ENCODE peak calls at places on chromosome 19, in nine cellular contexts. O is H9, H is astrocyte, Q is mesendoderm, B is neural progenitor cell, F is GM23248, U is IMR-90, E is PC-3, R is colonic mucosa. W is an unnamed sample. For H3K4me1, the result is how much of the 10 kb centered on the place peaks cover.

GRCh38 chr19:38162094-38162493 is 61.9 kb downstream of the DPF1 start:
- DNase-seq in E (no peak), Q (no peak), H (peak), F (no peak), B (no peak), R (no peak), O (no peak), U (no peak), W (no peak)

GRCh38 chr19:42197375-42197817 is 20.1 kb downstream of the DEDD2 start:
- DNase-seq in H (no peak), R (no peak), O (peak), E (no peak), F (no peak), Q (no peak), U (no peak), B (no peak), W (peak)

GRCh38 chr19:33416307-33417215 is 43.1 kb downstream of the CEBPG start:
- DNase-seq in E (peak), H (peak), O (peak), Q (peak), B (peak), R (peak), U (peak), F (peak), W (peak)

GRCh38 chr19:1084024-1084868 is 10.9 kb downstream of the POLR2E start:
- DNase-seq in Q (no peak), H (no peak), U (no peak), O (no peak), E (no peak), R (no peak), F (no peak), B (no peak), W (peak)

GRCh38 chr19:30626567-30626966 is 254.4 kb downstream of the ZNF536 start:
- DNase-seq in Q (no peak), U (no peak), H (no peak), F (no peak), R (no peak), E (no peak), O (no peak), B (no peak), W (no peak)

GRCh38 chr19:47445937-47446402 is 25.7 kb downstream of the SLC8A2 start:
- DNase-seq in E (peak), H (no peak), B (peak), Q (no peak), R (peak), U (no peak), F (peak), O (peak), W (peak)

GRCh38 chr19:47644743-47645499 is 36.0 kb downstream of the BICRA start:
- DNase-seq in Q (no peak), F (no peak), B (no peak), H (peak), O (no peak), U (no peak), R (no peak), E (no peak), W (peak)

GRCh38 chr19:12946092-12946845 is 607 bp downstream of the RAD23A start:
- DNase-seq in O (peak), E (peak), U (peak), B (peak), H (peak), F (peak), R (peak), Q (peak), W (peak)

GRCh38 chr19:33394006-33394722 is 20.7 kb downstream of the CEBPG start:
- DNase-seq in R (no peak), H (peak), U (peak), B (no peak), O (no peak), F (peak), Q (no peak), E (peak), W (peak)

GRCh38 chr19:41999071-41999877 is 5.2 kb upstream of the ATP1A3 start:
- DNase-seq in B (peak), E (no peak), Q (peak), F (peak), O (peak), R (no peak), U (no peak), H (no peak), W (no peak)

GRCh38 chr19:3547301-3547731 is 8.3 kb downstream of the TEKTIP1 start:
- DNase-seq in B (peak), F (peak), R (no peak), U (no peak), E (peak), Q (peak), O (no peak), H (no peak), W (no peak)

GRCh38 chr19:30865481-30865880 is 483.8 kb downstream of the TSHZ3 start:
- DNase-seq in F (no peak), H (no peak), U (no peak), O (no peak), Q (no peak), E (no peak), B (no peak), R (no peak), W (no peak)

DNA sequence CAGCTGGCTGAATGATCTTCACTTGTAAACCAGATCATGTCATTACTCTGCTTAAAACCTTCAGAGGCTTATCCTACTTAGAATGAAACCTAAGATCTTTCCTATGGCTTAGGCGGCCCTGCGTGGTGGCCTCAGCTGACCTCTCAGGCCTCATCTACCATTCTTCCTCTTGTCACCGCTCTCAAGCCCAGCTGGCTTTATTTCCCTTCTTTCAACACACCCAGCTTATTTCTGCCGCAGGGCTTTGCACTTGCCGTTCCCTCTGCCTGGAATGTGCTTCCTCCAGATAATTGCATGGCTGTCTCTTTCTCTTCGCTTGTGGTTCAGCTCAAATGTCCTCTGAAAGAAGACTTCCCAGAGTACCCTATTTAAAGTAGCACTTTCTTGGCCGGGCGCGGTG is 3.6 kb upstream of the ASF1B start:
- DNase-seq in E (no peak), U (no peak), H (no peak), B (peak), Q (no peak), O (no peak), F (no peak), R (no peak), W (no peak)
- H3K9ac ChIP-seq in E (no peak), U (no peak), H (no peak), B (no peak), Q (no peak), O (no peak), F (no peak), R (no peak), W (no peak)

GRCh38 chr19:35739275-35740107 is 2.8 kb downstream of the IGFLR1 start:
- DNase-seq in Q (no peak), F (no peak), B (no peak), E (no peak), U (no peak), R (no peak), H (no peak), O (no peak), W (peak)
- H3K4me1 ChIP-seq in Q (under half), F (under half), B (under half), E (under half), U (under half), R (under half), H (under half), O (under half), W (under half)

GRCh38 chr19:5775668-5776309 is 8.8 kb downstream of the PRR22 start:
- DNase-seq in F (peak), B (no peak), O (no peak), U (peak), Q (no peak), H (peak), R (no peak), E (peak), W (no peak)
- H3K9ac ChIP-seq in F (no peak), B (no peak), O (no peak), U (no peak), Q (no peak), H (no peak), R (no peak), E (no peak), W (no peak)

GRCh38 chr19:50897191-50897607 is 14.0 kb downstream of the KLK4 start:
- DNase-seq in E (no peak), H (no peak), B (no peak), U (no peak), R (no peak), Q (no peak), F (no peak), O (no peak), W (no peak)
- H3K4me1 ChIP-seq in E (under half), H (under half), B (under half), U (under half), R (under half), Q (under half), F (under half), O (under half), W (under half)

GRCh38 chr19:45401815-45402468 is 2.9 kb downstream of the PPP1R13L start:
- DNase-seq in O (no peak), F (no peak), U (no peak), E (no peak), H (no peak), B (no peak), Q (no peak), R (no peak), W (no peak)

GRCh38 chr19:45403781-45404556 is 900 bp downstream of the PPP1R13L start:
- DNase-seq in U (no peak), O (peak), R (peak), B (peak), F (peak), Q (peak), E (peak), H (no peak), W (no peak)

GRCh38 chr19:45402469-45403070 is 2.3 kb downstream of the PPP1R13L start:
- DNase-seq in O (peak), B (peak), H (no peak), U (no peak), Q (peak), F (peak), E (no peak), R (peak), W (no peak)

GRCh38 chr19:45404557-45405434 is at the start of gene PPP1R13L:
- DNase-seq in F (no peak), U (peak), H (peak), B (peak), E (peak), Q (peak), R (peak), O (peak), W (peak)

GRCh38 chr19:45403272-45403671 is 1.6 kb downstream of the PPP1R13L start:
- DNase-seq in Q (no peak), H (no peak), E (no peak), B (no peak), F (no peak), U (no peak), R (no peak), O (no peak), W (no peak)
- H3K9ac ChIP-seq in Q (peak), H (peak), E (no peak), B (no peak), F (no peak), U (no peak), R (peak), O (no peak), W (no peak)

DNA sequence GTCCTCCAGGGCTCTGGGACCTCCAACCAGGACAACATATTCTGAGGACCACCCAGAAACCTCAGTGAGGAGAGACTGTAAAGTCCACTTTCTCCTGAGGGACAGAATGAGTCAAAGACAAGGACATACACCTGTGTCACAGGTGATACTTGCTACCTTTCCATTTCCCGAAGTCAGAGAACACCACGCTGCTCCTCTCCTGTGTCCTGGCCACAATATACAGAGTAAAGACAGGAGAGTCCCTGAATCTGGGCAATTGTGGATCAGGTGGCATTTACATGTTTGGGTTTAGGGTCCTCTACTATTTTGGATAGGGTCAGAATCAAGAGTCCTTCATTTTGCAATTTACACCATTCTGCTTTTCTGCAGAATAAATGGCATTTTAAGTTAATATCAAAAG is 4.9 kb downstream of the MED26 start:
- DNase-seq in O (no peak), F (no peak), B (no peak), E (no peak), U (no peak), H (no peak), Q (no peak), R (no peak), W (no peak)
- H3K4me1 ChIP-seq in O (under half), F (under half), B (under half), E (under half), U (under half), H (under half), Q (under half), R (under half), W (under half)

GRCh38 chr19:35938282-35939224 is 2.4 kb downstream of the LRFN3 start:
- DNase-seq in H (no peak), Q (no peak), U (no peak), O (no peak), B (no peak), F (no peak), R (no peak), E (no peak), W (peak)
- H3K9ac ChIP-seq in H (no peak), Q (peak), U (no peak), O (no peak), B (no peak), F (no peak), R (no peak), E (no peak), W (no peak)

GRCh38 chr19:55643733-55644116 is 276 bp downstream of the ZNF581 start:
- DNase-seq in F (peak), O (no peak), R (no peak), H (no peak), Q (no peak), E (no peak), B (no peak), U (no peak), W (no peak)

GRCh38 chr19:55641376-55642152 is 762 bp downstream of the ZNF580 start:
- DNase-seq in B (peak), U (peak), O (no peak), H (peak), Q (peak), R (peak), F (peak), E (no peak), W (no peak)

GRCh38 chr19:55644191-55644833 is 863 bp downstream of the ZNF581 start:
- DNase-seq in Q (no peak), R (no peak), F (no peak), O (no peak), H (no peak), B (no peak), U (no peak), E (no peak), W (peak)

GRCh38 chr19:55642153-55643002 is 1.1 kb upstream of the ZNF581 start:
- DNase-seq in F (peak), H (no peak), U (no peak), O (no peak), E (peak), Q (peak), R (peak), B (peak), W (peak)

GRCh38 chr19:55643003-55643732 is at the start of gene ZNF581:
- DNase-seq in E (peak), H (peak), O (peak), R (peak), Q (peak), B (peak), U (peak), F (peak), W (peak)
- H3K4me1 ChIP-seq in E (under half), H (under half), O (under half), R (under half), Q (under half), B (under half), U (under half), F (under half), W (under half)

DNA sequence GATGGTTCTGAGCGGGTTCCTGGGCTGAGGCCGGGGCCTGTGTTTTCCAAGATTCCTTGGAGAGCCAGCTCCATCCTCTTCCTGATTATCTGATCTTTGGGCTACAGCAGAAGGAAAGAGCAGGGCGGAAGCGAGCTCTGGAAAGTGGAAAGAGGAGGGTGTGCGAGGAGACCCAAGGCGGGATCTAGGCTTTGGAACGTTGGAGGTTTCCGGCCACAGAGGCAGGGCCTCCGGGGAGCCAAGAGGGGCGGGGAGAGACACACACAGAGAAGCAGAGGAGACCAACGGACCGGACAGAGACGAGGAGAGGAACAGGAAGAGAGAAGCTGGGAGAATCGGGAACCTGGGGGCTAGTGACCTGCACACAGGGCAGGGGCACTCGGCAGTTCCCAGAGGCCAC is at the start of gene CLEC11A:
- DNase-seq in B (no peak), O (no peak), R (peak), U (peak), Q (peak), H (no peak), F (peak), E (no peak), W (peak)
- H3K9ac ChIP-seq in B (no peak), O (no peak), R (no peak), U (peak), Q (peak), H (peak), F (peak), E (peak), W (no peak)

DNA sequence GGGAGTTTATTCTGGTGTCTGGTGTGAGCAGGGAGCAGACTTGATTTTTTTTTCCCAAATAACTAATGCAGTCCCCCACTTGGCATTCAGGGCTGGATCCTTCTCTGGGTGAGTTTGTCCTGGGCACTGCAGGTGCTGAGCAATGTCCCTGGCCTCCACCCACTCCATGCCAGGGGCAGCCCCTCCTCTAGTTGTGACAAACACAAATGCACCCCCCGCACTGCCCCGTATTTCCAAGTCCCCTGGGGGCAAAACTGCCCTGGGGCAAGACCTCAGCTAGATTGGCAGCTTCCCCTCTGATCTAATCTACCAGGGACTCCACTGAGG is 6.4 kb downstream of the MOB3A start:
- DNase-seq in R (no peak), H (no peak), E (no peak), Q (no peak), U (no peak), F (no peak), B (no peak), O (no peak), W (no peak)
- H3K4me1 ChIP-seq in R (under half), H (under half), E (under half), Q (under half), U (under half), F (under half), B (under half), O (under half), W (under half)